ENCODE peak calls at places on chromosomes 11 and 22, in four cellular contexts. D, S, U and Z are unnamed samples.

GRCh38 chr11:17443926-17444690 is 32.5 kb downstream of the ABCC8 start:
- DNase-seq in S (no peak), U (no peak), D (no peak), Z (no peak)

GRCh38 chr22:29877620-29878019 is 5.4 kb upstream of the MTMR3 start:
- DNase-seq in S (no peak), D (no peak), U (no peak), Z (no peak)

GRCh38 chr11:64787526-64788320 is 9.4 kb upstream of the SF1 start:
- DNase-seq in U (peak; percentile 76), S (no peak), D (no peak), Z (peak; percentile 62)

GRCh38 chr11:1202154-1202775 is 20.6 kb upstream of the MUC5B start:
- DNase-seq in D (no peak), S (no peak), U (peak; percentile 13), Z (peak; percentile 10)

GRCh38 chr11:48167380-48167779 is 49.2 kb upstream of the OR4B1 start:
- DNase-seq in U (no peak), D (no peak), S (no peak), Z (no peak)

GRCh38 chr22:39610246-39610645 is 39.7 kb downstream of the CACNA1I start:
- DNase-seq in U (no peak), S (no peak), D (no peak), Z (no peak)

GRCh38 chr11:126083829-126084607 is 21.4 kb upstream of the CDON start:
- DNase-seq in U (peak; percentile 50), S (no peak), D (peak; percentile 5), Z (no peak)

GRCh38 chr22:17891427-17892167 is 117.3 kb upstream of the BID start:
- DNase-seq in S (peak; percentile 73), U (peak; percentile 26), D (no peak), Z (peak; percentile 69)

GRCh38 chr11:46149826-46150225 is 28.6 kb upstream of the PHF21A start:
- DNase-seq in S (no peak), U (no peak), D (no peak), Z (no peak)

GRCh38 chr11:115409691-115410220 is 94.5 kb downstream of the CADM1 start:
- DNase-seq in U (no peak), S (peak; percentile 62), D (no peak), Z (no peak)

GRCh38 chr22:42383287-42383686 is 48.9 kb downstream of the NFAM1 start:
- DNase-seq in D (no peak), S (no peak), U (no peak), Z (no peak)

GRCh38 chr22:50434849-50435700 is 39.8 kb downstream of the SBF1 start:
- DNase-seq in D (no peak), U (peak; percentile 1), S (no peak), Z (no peak)

GRCh38 chr11:47056261-47056915 is 119.8 kb downstream of the CSTPP1 start:
- DNase-seq in U (peak; percentile 11), D (no peak), S (no peak), Z (no peak)

GRCh38 chr11:61487342-61488025 is 21.1 kb upstream of the LRRC10B start:
- DNase-seq in S (no peak), U (no peak), D (no peak), Z (no peak)

GRCh38 chr11:69048056-69048717 is 545 bp upstream of the TPCN2 start:
- DNase-seq in S (no peak), D (no peak), U (no peak), Z (no peak)

GRCh38 chr11:2779981-2780849 is 80.4 kb upstream of the KCNQ1OT1 start:
- DNase-seq in D (no peak), S (no peak), U (no peak), Z (peak; percentile 13)

GRCh38 chr11:93608280-93608862 is 53.1 kb upstream of the CEP295 start:
- DNase-seq in U (peak; percentile 6), S (no peak), D (no peak), Z (no peak)

GRCh38 chr11:81497202-81497804 is 1236.4 kb downstream of the FAM181B start:
- DNase-seq in S (peak; percentile 19), D (no peak), U (peak; percentile 48), Z (no peak)

GRCh38 chr11:65558785-65559509 is 788 bp upstream of the LTBP3 start:
- DNase-seq in S (no peak), U (no peak), D (no peak), Z (peak; percentile 75)

GRCh38 chr22:19865141-19865829 is 10.6 kb upstream of the GNB1L start:
- DNase-seq in S (no peak), D (no peak), U (no peak), Z (no peak)

GRCh38 chr11:122817121-122817520 is 21.2 kb upstream of the CRTAM start:
- DNase-seq in S (no peak), D (no peak), U (no peak), Z (no peak)

GRCh38 chr11:72160319-72160718 is 24.8 kb downstream of the FOLR3 start:
- DNase-seq in S (no peak), U (no peak), D (no peak), Z (no peak)

GRCh38 chr11:68439355-68440065 is 21.0 kb upstream of the PPP6R3 start:
- DNase-seq in U (no peak), S (no peak), D (no peak), Z (no peak)

GRCh38 chr11:34512810-34513673 is 552 bp downstream of the ELF5 start:
- DNase-seq in S (peak; percentile 22), D (peak; percentile 12), U (peak; percentile 74), Z (peak; percentile 31)

GRCh38 chr11:130325691-130326090 is 11.0 kb upstream of the ZBTB44 start:
- DNase-seq in U (no peak), S (no peak), D (no peak), Z (no peak)

GRCh38 chr11:75350743-75351540 is 519 bp downstream of the ARRB1 start:
- DNase-seq in S (peak; percentile 21), D (peak; percentile 14), U (no peak), Z (no peak)

GRCh38 chr11:76610371-76610770 is 60.2 kb downstream of the LRRC32 start:
- DNase-seq in U (no peak), S (no peak), D (no peak), Z (peak; percentile 4)